ENCODE peak calls at places on chromosomes 2 and 18, in five cellular contexts. H, X, U, K and R are unnamed samples.

GRCh38 chr2:147327636-147328035 is 517.2 kb upstream of the ACVR2A start:
- DNase-seq in X (no peak), K (no peak), U (no peak), H (no peak), R (no peak)

GRCh38 chr2:28325173-28325566 is 67.5 kb upstream of the FOSL2 start:
- DNase-seq in H (no peak), K (no peak), X (no peak), U (no peak), R (no peak)

GRCh38 chr18:27785815-27786537 is 391.0 kb downstream of the CDH2 start:
- DNase-seq in K (no peak), H (no peak), U (no peak), X (no peak), R (no peak)

GRCh38 chr2:102442967-102443828 is 20.2 kb downstream of the IL18RAP start:
- DNase-seq in X (peak), H (peak), K (peak), U (peak), R (peak)

GRCh38 chr2:96305091-96305978 is at the start of gene SNRNP200:
- DNase-seq in H (peak), K (peak), U (peak), X (peak), R (peak)

GRCh38 chr18:34809697-34810096 is 99.6 kb downstream of the DTNA start:
- DNase-seq in K (no peak), H (no peak), U (no peak), X (no peak), R (peak)

GRCh38 chr2:220871909-220872308 is 700.2 kb downstream of the EPHA4 start:
- DNase-seq in U (no peak), X (no peak), H (no peak), K (no peak), R (no peak)

GRCh38 chr2:105808418-105809098 is 63.8 kb downstream of the NCK2 start:
- DNase-seq in X (no peak), H (no peak), U (no peak), K (no peak), R (no peak)

GRCh38 chr18:80253871-80254492 is 6.7 kb upstream of the PARD6G start:
- DNase-seq in H (no peak), X (peak), U (peak), K (no peak), R (no peak)

GRCh38 chr2:207015901-207016300 is 76.6 kb downstream of the CPO start:
- DNase-seq in X (no peak), H (no peak), U (no peak), K (peak), R (no peak)

GRCh38 chr2:237602409-237602808 is 11.9 kb upstream of the RAB17 start:
- DNase-seq in H (no peak), K (no peak), X (no peak), U (no peak), R (no peak)

GRCh38 chr2:238168196-238168815 is 9.5 kb downstream of the ERFE start:
- DNase-seq in X (no peak), H (no peak), U (no peak), K (no peak), R (no peak)

GRCh38 chr18:59141294-59142068 is 1.8 kb downstream of the SEC11C start:
- DNase-seq in X (no peak), K (no peak), U (peak), H (no peak), R (no peak)

GRCh38 chr2:214232266-214232665 is 178.6 kb upstream of the VWC2L start:
- DNase-seq in X (no peak), U (no peak), K (no peak), H (no peak), R (peak)

GRCh38 chr18:44635546-44635945 is 45.1 kb upstream of the SETBP1 start:
- DNase-seq in H (no peak), X (no peak), K (no peak), U (no peak), R (no peak)

GRCh38 chr2:164811826-164812225 is 29.8 kb downstream of the COBLL1 start:
- DNase-seq in X (no peak), H (no peak), K (no peak), U (no peak), R (no peak)

GRCh38 chr2:202718614-202719013 is 83.8 kb downstream of the FAM117B start:
- DNase-seq in H (no peak), X (no peak), K (peak), U (no peak), R (peak)

GRCh38 chr18:21362921-21363320 is 120.9 kb downstream of the GREB1L start:
- DNase-seq in K (no peak), U (no peak), H (no peak), X (no peak), R (no peak)

GRCh38 chr2:138476940-138477339 is 24.6 kb upstream of the SPOPL start:
- DNase-seq in U (peak), K (no peak), H (no peak), X (no peak), R (peak)

GRCh38 chr2:231399046-231399852 is 3.7 kb downstream of the B3GNT7 start:
- DNase-seq in U (no peak), X (no peak), K (no peak), H (no peak), R (no peak)

GRCh38 chr2:10987861-10988260 is 76.1 kb downstream of the KCNF1 start:
- DNase-seq in K (no peak), U (no peak), H (no peak), X (no peak), R (no peak)

GRCh38 chr2:18047896-18048657 is 169.6 kb downstream of the KCNS3 start:
- DNase-seq in X (no peak), U (no peak), H (no peak), K (peak), R (no peak)

GRCh38 chr2:27136751-27137150 is 2.3 kb upstream of the PREB start:
- DNase-seq in U (no peak), H (no peak), X (no peak), K (no peak), R (no peak)

GRCh38 chr2:199302851-199303250 is 154.9 kb downstream of the SATB2 start:
- DNase-seq in H (no peak), X (no peak), K (no peak), U (no peak), R (peak)

GRCh38 chr2:29753676-29754444 is 167.5 kb downstream of the ALK start:
- DNase-seq in K (no peak), X (no peak), U (no peak), H (no peak), R (no peak)

GRCh38 chr2:159736048-159736447 is 23.7 kb downstream of the MARCHF7 start:
- DNase-seq in H (no peak), K (no peak), X (no peak), U (no peak), R (no peak)